ENCODE peak calls at places on chromosomes 7 and 10, in four cellular contexts. Q is mucosa of descending colon, X is amygdala, Z is heart left ventricle. Y is an unnamed sample.

GRCh38 chr7:134890246-134891240 is 95.8 kb upstream of the AGBL3 start:
- DNase-seq in Z (peak), Q (no peak), X (peak), Y (peak)

GRCh38 chr7:57416601-57417358 is 33.2 kb upstream of the ZNF716 start:
- DNase-seq in Z (no peak), Q (no peak), X (no peak), Y (no peak)

GRCh38 chr7:110442386-110442837 is 648.5 kb upstream of the LRRN3 start:
- DNase-seq in X (no peak), Q (no peak), Z (no peak), Y (no peak)

GRCh38 chr7:95190515-95190914 is 133.8 kb downstream of the PON1 start:
- DNase-seq in X (no peak), Q (no peak), Z (no peak), Y (no peak)

GRCh38 chr10:1102392-1102791 is 46.2 kb downstream of the WDR37 start:
- DNase-seq in Z (no peak), Q (no peak), X (no peak), Y (no peak)

GRCh38 chr10:69318087-69318996 is 40.0 kb downstream of the HK1 start:
- DNase-seq in X (peak), Z (peak), Q (peak), Y (peak)

GRCh38 chr10:78957471-78958039 is 111.2 kb upstream of the ZMIZ1 start:
- DNase-seq in Q (no peak), X (no peak), Z (no peak), Y (no peak)

GRCh38 chr7:91247497-91247896 is 16.7 kb upstream of the FZD1 start:
- DNase-seq in Z (no peak), X (no peak), Q (no peak), Y (no peak)

GRCh38 chr7:37732253-37732652 is 48.7 kb downstream of the GPR141 start:
- DNase-seq in Z (peak), X (no peak), Q (no peak), Y (no peak)

GRCh38 chr10:17244712-17245365 is 16.8 kb downstream of the VIM start:
- DNase-seq in Q (no peak), Z (no peak), X (no peak), Y (no peak)

GRCh38 chr10:132294561-132295320 is 13.0 kb downstream of the STK32C start:
- DNase-seq in Q (peak), X (no peak), Z (no peak), Y (peak)

GRCh38 chr10:79391231-79392019 is 44.2 kb downstream of the PPIF start:
- DNase-seq in Z (peak), X (no peak), Q (peak), Y (no peak)

GRCh38 chr7:73715648-73716317 is 3.7 kb downstream of the STX1A start:
- DNase-seq in Q (peak), Z (no peak), X (no peak), Y (no peak)

GRCh38 chr10:48251152-48251524 is 23.4 kb downstream of the FRMPD2 start:
- DNase-seq in Q (no peak), X (no peak), Z (no peak), Y (no peak)

GRCh38 chr10:97640174-97640867 is at the start of gene PI4K2A:
- DNase-seq in X (peak), Z (peak), Q (peak), Y (peak)